ENCODE peak calls at places on chromosomes 12 and 14, in four cellular contexts. F is suprapubic skin, M is stomach, J is SK-N-SH. G is an unnamed sample. For H3K4me1, the result is how much of the 10 kb centered on the place peaks cover.

GRCh38 chr14:35400707-35401421 is 3.7 kb downstream of the NFKBIA start:
- DNase-seq in F (no peak), J (no peak), M (no peak), G (no peak)

GRCh38 chr14:77036484-77037337 is 8.2 kb upstream of the IRF2BPL start:
- DNase-seq in M (no peak), J (no peak), F (no peak), G (no peak)

GRCh38 chr12:6822461-6823135 is 977 bp downstream of the GPR162 start:
- DNase-seq in F (no peak), J (no peak), M (no peak), G (no peak)

GRCh38 chr12:67305544-67305943 is 36.4 kb downstream of the CAND1 start:
- DNase-seq in F (no peak), J (no peak), M (no peak), G (no peak)

GRCh38 chr12:68587448-68587873 is 23.2 kb upstream of the RAP1B start:
- DNase-seq in J (no peak), F (no peak), M (no peak), G (no peak)

GRCh38 chr14:104145826-104146642 is 7.6 kb downstream of the KIF26A start:
- DNase-seq in F (peak), J (peak), M (no peak), G (no peak)

GRCh38 chr12:65962921-65963883 is 138.9 kb downstream of the HMGA2 start:
- DNase-seq in M (no peak), F (no peak), J (peak), G (no peak)

GRCh38 chr12:53180931-53181645 is 363 bp upstream of the CSAD start:
- DNase-seq in M (peak), F (no peak), J (peak), G (peak)

GRCh38 chr12:112146123-112146522 is 20.8 kb downstream of the TRAFD1 start:
- DNase-seq in J (no peak), M (peak), F (no peak), G (no peak)
- H3K4me1 ChIP-seq in J (under half), M (under half), F (under half), G (under half)

GRCh38 chr12:75116611-75117010 is 93.0 kb downstream of the KCNC2 start:
- DNase-seq in J (no peak), F (no peak), M (no peak), G (no peak)

GRCh38 chr12:75115748-75116147 is 93.9 kb downstream of the KCNC2 start:
- DNase-seq in M (no peak), F (no peak), J (no peak), G (no peak)

DNA sequence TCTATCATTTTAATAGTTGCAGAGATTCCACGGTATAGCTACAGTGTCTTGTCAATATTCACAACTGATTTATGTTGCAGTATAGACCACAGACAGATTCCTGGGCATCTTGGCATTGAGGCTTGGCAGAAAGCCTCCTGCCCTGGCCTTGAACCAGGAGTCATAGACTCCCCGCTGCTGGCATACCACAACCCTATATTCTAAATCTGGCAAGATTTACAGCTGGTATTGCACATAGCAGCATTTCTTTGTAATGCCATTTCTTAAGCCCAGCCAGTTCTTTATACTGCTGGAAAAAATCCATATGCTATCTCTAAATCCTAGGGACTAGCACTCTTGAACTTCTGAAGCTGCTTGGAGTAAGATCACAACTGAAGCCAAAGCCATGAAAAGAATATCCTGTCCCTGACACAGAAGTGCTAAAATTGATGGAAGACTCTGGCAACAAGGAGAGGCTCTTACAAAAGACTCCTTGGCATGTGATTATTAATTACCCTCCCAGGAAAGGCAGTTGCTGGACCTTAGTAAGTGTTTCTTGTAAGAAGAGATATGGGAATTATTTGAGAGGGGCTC is 89.4 kb downstream of the KCNC2 start:
- DNase-seq in M (no peak), J (no peak), F (no peak), G (no peak)
- TF ChIP-seq POLR2AphosphoS5 in M (no peak), J (no peak), F (no peak), G (no peak)

GRCh38 chr14:21106506-21107359 is 5.9 kb downstream of the TMEM253 start:
- DNase-seq in M (peak), J (peak), F (no peak), G (no peak)

GRCh38 chr14:21112267-21112666 is 11.4 kb downstream of the TMEM253 start:
- DNase-seq in J (no peak), M (no peak), F (no peak), G (no peak)

GRCh38 chr14:21108791-21109190 is 7.9 kb downstream of the TMEM253 start:
- DNase-seq in F (no peak), J (no peak), M (no peak), G (no peak)

GRCh38 chr14:21107360-21107781 is 6.5 kb downstream of the TMEM253 start:
- DNase-seq in M (no peak), J (no peak), F (no peak), G (no peak)

DNA sequence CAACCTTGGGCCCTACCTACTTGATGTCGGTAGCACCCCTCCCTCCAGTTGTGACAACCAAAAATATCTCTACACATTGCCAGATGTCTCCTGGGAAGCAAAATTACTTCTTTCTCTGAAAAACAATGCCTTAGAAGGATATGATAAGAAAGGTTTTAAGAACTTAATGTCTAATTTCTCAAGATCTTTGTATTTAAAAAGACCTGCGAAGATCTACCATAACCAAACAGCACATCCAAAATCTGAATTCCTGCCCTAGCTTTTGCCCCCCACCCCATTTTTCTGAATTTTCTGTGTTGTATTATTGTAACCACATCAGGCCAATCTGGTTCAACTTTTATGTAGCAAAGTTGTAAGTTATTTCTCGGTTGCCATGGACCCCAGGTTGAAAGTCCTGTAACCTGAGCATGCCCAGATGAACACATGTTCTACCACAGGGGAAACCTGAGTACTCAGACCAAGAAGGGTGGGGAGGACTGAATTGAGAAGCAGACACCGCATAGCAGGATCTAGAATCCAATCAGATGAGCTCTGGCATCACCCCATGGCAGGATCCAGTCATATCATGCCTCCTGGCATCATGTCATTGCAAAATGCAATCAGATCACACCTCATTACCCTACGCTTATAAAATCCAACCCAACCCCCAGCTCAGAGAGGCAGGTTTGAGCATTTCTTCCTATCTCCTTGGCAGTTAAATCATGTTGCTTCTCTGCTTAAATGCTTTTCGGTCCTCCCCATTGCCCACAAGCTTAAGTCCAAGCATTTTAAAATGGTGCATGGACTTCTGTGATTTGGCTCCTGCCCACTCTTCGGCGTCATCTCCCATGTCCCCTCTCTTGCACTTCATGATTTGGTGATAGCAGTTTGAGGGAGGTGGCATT is 8.8 kb downstream of the TMEM253 start:
- DNase-seq in F (no peak), J (no peak), M (no peak), G (no peak)
- TF ChIP-seq EP300 in F (no peak), J (no peak), M (no peak), G (no peak)

DNA sequence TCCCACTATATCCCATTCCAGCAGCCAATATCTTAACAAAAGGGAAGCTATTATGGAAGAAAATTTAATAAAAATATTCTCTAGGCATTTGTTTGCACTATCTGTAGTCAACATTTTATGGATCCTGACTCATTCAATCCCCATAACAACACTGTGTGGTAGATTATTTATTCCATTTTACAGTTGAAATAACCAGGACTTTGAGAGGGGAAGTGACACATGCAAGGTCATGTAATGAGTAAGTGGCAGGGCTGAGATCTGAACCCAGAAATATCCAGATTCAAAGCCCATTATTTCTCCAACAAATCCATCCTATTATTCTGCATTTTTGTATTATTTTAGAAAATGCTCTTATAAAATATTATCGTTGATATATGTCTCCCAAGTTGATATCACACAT is 54.8 kb upstream of the E2F7 start:
- DNase-seq in F (no peak), J (no peak), M (no peak), G (no peak)
- H3K4me1 ChIP-seq in F (under half), J (half or more), M (under half), G (under half)

DNA sequence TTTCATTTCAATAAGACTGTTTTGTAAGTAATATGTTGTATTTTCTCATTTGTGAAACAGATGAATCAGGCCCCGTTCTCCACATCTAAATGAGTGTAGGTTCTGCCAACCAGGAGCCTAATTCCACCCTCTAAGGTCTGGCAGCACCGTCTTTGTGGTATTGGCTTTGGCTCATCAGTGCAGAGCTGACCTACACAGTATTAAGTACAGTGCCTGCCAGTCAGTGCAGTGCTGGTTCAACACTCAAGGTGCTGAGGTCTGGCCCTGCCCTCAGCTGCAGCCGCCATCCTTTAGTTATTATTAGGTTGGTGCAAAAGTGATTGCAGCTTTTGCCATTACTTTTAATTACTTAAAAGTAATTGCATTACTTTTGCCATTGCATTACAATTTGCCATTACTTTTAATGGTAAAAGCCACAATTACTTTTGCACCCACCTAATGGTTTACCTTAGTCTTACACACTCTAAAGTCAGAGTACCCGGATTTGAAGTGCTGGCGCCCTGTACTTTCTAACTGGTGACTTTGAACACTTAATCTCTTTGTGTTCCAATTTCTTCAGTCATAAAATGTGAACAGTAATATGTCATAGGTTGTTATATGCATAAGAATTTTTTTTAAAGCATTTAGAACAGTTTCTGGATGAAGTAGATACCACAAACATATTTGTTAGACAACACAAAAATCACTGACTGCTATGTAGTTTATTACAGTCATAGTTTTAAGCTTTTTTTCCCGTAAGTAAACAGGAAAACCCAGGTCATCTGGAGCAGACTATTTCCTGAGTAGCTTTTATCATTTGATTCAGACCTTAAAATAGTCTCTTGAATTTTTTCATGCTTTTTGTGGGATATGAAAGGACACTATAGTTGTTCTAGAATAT is 99.5 kb downstream of the SYNE2 start:
- DNase-seq in M (no peak), J (no peak), F (no peak), G (no peak)
- TF ChIP-seq POLR2AphosphoS5 in M (no peak), J (no peak), F (no peak), G (no peak)

DNA sequence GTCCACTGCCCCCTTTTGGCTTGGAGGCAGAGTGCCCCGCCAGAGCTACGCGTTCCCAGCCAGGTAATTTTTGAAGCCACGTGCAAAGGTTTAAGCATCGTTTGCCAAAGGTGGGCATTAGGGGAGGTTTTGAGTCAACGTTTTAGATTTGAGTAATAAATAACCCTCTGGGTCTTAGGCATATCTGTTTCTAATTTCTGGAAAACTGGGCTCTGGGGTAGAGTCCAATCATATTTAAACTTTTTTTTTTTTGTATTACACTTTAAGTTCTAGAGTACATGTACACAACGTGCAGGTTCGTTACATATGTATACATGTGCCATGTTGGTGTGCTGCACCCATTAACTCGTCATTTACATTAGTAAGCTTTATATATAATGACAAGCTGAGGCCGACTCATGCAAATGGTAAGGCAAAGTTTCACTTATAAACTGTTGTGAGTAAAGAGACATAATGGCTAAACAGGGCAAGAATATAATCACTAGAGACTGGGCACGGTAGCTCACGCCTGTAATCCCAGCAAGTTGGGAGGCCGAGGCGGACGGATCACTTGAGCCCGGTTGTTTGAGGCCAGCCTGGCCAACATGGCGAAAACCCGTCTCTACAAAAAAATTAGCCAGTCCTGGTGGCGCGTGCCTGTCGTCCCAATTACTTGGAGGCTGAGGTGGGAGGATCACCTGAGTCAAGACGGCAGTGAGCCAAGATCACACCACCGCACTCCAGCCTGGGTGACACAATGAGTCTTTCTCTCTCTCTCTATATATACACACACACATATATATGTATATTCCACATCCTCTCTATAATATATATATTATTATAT is 491 bp upstream of the NR2C1 start:
- DNase-seq in F (no peak), M (no peak), J (no peak), G (no peak)
- TF ChIP-seq EP300 in F (no peak), M (no peak), J (no peak), G (no peak)

GRCh38 chr14:95522116-95522515 is 5.7 kb upstream of the SYNE3 start:
- DNase-seq in M (no peak), J (no peak), F (peak), G (no peak)

GRCh38 chr14:95521001-95521400 is 4.6 kb upstream of the SYNE3 start:
- DNase-seq in M (no peak), J (no peak), F (peak), G (no peak)

GRCh38 chr14:95520346-95520745 is 3.9 kb upstream of the SYNE3 start:
- DNase-seq in F (peak), J (no peak), M (no peak), G (no peak)

GRCh38 chr14:95518045-95518751 is 1.7 kb upstream of the SYNE3 start:
- DNase-seq in M (no peak), F (peak), J (no peak), G (peak)

DNA sequence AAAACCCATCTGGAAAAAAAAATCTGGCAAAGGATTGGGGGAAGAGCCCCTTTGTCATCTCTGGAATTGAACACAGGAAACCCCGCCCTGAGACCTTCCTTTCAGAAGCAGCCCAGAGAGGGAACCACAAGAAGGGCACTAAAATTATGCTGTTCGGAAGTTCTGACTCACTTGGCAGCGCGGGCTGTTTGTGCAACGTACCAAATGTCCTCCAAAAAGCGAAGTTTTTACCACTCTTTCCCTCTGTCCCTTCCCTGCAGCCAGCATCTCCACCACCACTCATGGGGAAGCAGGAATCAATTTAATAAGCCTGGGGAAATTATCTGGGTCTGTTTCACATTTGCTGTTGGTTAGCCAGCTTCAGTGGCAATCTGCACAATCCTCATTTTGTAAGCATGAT is 3.2 kb upstream of the SYNE3 start:
- DNase-seq in F (peak), J (peak), M (peak), G (peak)
- H3K4me1 ChIP-seq in F (half or more), J (half or more), M (half or more), G (half or more)

GRCh38 chr12:77847665-77848431 is 17.2 kb downstream of the NAV3 start:
- DNase-seq in F (no peak), M (no peak), J (no peak), G (no peak)
- TF ChIP-seq POLR2AphosphoS5 in F (no peak), M (peak), J (no peak), G (no peak)

GRCh38 chr12:58775396-58775795 is 144.9 kb downstream of the LRIG3 start:
- DNase-seq in M (no peak), J (no peak), F (no peak), G (no peak)
- TF ChIP-seq EP300 in M (no peak), J (no peak), F (no peak), G (no peak)

GRCh38 chr12:132495629-132496207 is 5.8 kb downstream of the FBRSL1 start:
- DNase-seq in M (no peak), F (no peak), J (no peak), G (no peak)
- H3K4me1 ChIP-seq in M (half or more), F (half or more), J (under half), G (half or more)